ENCODE peak calls at places on chromosomes 4 and X, in four cellular contexts. V is A549, J is body of pancreas, B is adrenal gland. L is an unnamed sample.

GRCh38 chr4:103018391-103019318 is 850 bp downstream of the SLC9B1 start:
- DNase-seq in V (peak; percentile 36), J (peak; percentile 51), B (peak; percentile 39), L (peak; percentile 40)

GRCh38 chr4:634599-634985 is 9.2 kb downstream of the PDE6B start:
- DNase-seq in V (no peak), J (no peak), B (no peak), L (no peak)

GRCh38 chr4:177400030-177400429 is 42.2 kb downstream of the AGA start:
- DNase-seq in V (no peak), J (no peak), B (no peak), L (no peak)

GRCh38 chrX:49172280-49172780 is 632 bp downstream of the PLP2 start:
- DNase-seq in V (peak; percentile 72), J (peak; percentile 83), B (peak; percentile 80), L (peak; percentile 62)

GRCh38 chr4:121526509-121526908 is 145.7 kb upstream of the QRFPR start:
- DNase-seq in V (no peak), J (no peak), B (no peak), L (no peak)

GRCh38 chr4:108172231-108172779 is 3.6 kb upstream of the LEF1 start:
- DNase-seq in V (no peak), J (no peak), B (peak; percentile 35), L (no peak)

GRCh38 chr4:1293981-1294380 is 4.3 kb downstream of the MAEA start:
- DNase-seq in V (no peak), J (peak; percentile 59), B (peak; percentile 77), L (no peak)

GRCh38 chr4:60019180-60019579 is 1180.9 kb upstream of the ADGRL3 start:
- DNase-seq in V (no peak), J (no peak), B (no peak), L (no peak)

GRCh38 chr4:28250646-28251045 is 1390.0 kb downstream of the STIM2 start:
- DNase-seq in V (no peak), J (no peak), B (no peak), L (no peak)

GRCh38 chrX:6990552-6991193 is 156.8 kb upstream of the STS start:
- DNase-seq in V (no peak), J (no peak), B (no peak), L (no peak)

GRCh38 chr4:6986067-6986780 is 56.9 kb upstream of the TADA2B start:
- DNase-seq in V (peak; percentile 23), J (peak; percentile 46), B (peak; percentile 53), L (no peak)

GRCh38 chr4:65623509-65623908 is 46.8 kb downstream of the EPHA5 start:
- DNase-seq in V (peak; percentile 13), J (no peak), B (no peak), L (no peak)

DNA sequence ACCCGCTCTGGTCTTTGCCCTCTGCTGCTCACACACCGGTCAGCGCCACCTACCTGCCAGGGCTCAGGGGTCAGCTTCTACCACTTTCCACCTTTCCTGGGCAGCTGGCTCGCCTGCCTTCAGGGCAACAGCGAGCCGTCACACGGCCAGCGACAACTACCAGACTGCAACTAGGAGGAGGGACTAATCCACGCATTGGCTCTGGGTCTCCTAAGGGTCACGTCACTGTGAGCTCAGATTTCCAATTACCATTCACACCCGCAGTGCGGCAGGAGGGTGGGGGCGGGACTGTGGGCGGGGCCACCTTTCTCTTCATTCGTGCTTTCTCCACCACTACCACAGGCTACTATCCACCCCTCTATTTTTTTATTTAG is at the start of gene BEX5:
- DNase-seq in V (no peak), J (peak; percentile 84), B (peak; percentile 46), L (peak; percentile 62)
- TF ChIP-seq POLR2A in V (no peak), J (peak; percentile 89), B (peak; percentile 47), L (peak; percentile 69)

DNA sequence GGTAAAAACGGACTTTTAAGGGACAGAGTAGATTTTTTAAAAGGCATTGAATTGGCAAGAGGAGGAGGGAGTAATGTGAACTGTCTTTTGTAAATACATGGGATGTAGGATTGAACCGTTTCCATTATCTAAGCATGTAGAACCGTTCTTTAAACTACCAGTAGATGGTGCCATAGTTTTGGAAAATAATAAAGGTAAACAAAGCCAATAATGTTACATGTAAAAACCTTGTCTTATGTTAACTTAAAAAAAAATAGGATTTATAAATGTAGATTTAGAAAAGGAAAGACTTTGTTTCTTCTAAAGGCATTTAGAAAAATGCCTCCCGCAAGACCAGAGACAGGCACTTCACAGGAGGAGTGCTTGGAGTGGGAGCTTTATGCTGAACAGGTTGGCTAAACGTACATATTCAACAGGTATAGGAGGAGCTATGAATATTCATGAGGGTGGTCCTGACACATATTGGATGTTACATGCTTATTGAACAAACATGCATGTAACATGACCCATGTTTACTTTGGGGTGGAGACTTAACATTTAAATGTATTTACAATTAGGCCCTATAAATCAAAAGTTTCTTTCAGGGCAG is 45.5 kb upstream of the FAM241A start:
- DNase-seq in V (peak; percentile 47), J (no peak), B (no peak), L (no peak)
- TF ChIP-seq CTCF in V (peak; percentile 77), J (peak; percentile 79), B (peak; percentile 40), L (peak; percentile 62)

GRCh38 chr4:79065262-79065661 is 126.0 kb upstream of the PAQR3 start:
- DNase-seq in V (no peak), J (no peak), B (no peak), L (no peak)
- H3K27ac ChIP-seq in V (no peak overlapping the region), J (no peak overlapping the region), B (no peak overlapping the region), L (no peak overlapping the region)

GRCh38 chr4:184475096-184475461 is 729 bp upstream of the IRF2 start:
- DNase-seq in V (peak; percentile 27), J (peak; percentile 44), B (peak; percentile 52), L (peak; percentile 64)
- TF ChIP-seq POLR2A in V (no peak), J (no peak), B (no peak), L (no peak)

GRCh38 chr4:69656653-69657158 is 3.7 kb upstream of the UGT2A1 start:
- DNase-seq in V (no peak), J (no peak), B (no peak), L (no peak)

GRCh38 chr4:69653147-69653546 is at the start of gene UGT2A1:
- DNase-seq in V (no peak), J (no peak), B (no peak), L (no peak)

GRCh38 chr4:69658133-69658532 is 5.1 kb upstream of the UGT2A1 start:
- DNase-seq in V (no peak), J (no peak), B (no peak), L (no peak)
- TF ChIP-seq CTCF in V (no peak), J (no peak), B (no peak), L (no peak)

GRCh38 chrX:10110984-10111363 is 45.8 kb upstream of the CLCN4 start:
- DNase-seq in V (no peak), J (no peak), B (no peak), L (no peak)
- H3K27ac ChIP-seq in V (no peak overlapping the region), J (no peak overlapping the region), B (peak overlapping the region; percentile 60), L (no peak overlapping the region)

GRCh38 chr4:88591787-88592599 is at the start of gene HERC3:
- DNase-seq in V (peak; percentile 80), J (peak; percentile 90), B (peak; percentile 92), L (peak; percentile 92)
- TF ChIP-seq POLR2A in V (no peak), J (peak; percentile 70), B (peak; percentile 88), L (peak; percentile 38)

DNA sequence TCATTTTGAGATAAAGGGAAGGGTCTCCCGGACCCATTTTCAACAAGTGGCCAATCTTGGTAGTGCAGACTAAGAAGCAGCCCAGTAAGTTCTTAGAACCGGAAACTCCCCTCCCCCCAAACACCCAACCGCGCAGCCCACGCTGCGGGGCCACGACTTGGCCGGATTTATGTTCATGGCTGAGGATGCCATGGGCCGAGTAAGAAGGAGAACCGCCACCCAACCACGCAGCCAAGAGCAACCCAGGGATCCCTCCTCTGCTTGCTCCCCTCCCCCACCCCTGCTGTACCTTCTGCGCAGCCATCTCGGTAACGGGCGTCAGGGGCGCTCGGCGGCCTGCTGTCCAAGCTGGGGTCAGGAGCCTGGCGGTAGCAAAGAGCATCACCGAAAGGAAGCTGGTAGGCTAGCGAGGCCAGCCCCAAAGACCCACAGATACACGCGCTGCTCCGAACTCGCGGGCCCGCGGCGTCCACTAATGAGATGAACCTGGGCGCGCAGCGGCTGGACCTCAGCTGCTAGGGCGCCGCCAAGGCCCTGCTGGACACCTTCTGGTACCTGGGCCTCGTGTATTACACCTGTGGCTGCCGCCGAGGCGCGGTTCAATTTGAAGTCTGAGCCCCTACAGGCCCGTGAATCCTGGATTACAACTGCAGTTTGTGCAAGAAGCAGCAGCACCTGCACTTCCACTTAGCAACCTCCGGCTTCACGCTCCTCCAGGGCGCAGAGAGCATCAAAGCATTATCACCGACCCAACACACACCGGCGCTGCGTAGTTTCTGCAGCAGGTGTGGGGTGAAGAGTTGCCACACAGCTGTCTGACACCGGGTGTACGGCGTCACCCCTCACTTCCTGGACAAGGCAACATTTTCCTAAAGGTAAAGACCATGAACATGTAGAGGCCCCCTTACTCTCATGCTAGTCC is 63.4 kb downstream of the NUDT10 start:
- DNase-seq in V (peak; percentile 11), J (peak; percentile 41), B (peak; percentile 26), L (peak; percentile 34)
- TF ChIP-seq CTCF in V (no peak), J (peak; percentile 43), B (peak; percentile 20), L (peak; percentile 24)